ENCODE peak calls at places on chromosome X, in six cellular contexts. O is A172; L is lung microvascular endothelial cell; R is AG08395; U is stromal cell of bone marrow; Q is stimulated activated CD4-positive, alpha-beta T cell treated with anti-CD3 and anti-CD28 coated beads, Interleukin-4, amount 100 ng/mL, for 1 hour. A is an unnamed sample.

GRCh38 chrX:101417981-101418841 is 10.2 kb downstream of the HNRNPH2 start:
- DNase-seq in O (no peak), L (peak), R (peak), U (no peak), Q (peak), A (peak)

GRCh38 chrX:101429934-101430333 is 21.9 kb downstream of the HNRNPH2 start:
- DNase-seq in O (peak), L (no peak), R (peak), U (no peak), Q (no peak), A (no peak)

GRCh38 chrX:153764786-153765137 is 713 bp downstream of the PLXNB3 start:
- DNase-seq in O (no peak), L (no peak), R (no peak), U (no peak), Q (no peak), A (no peak)

GRCh38 chrX:148380107-148380506 is 120.3 kb upstream of the AFF2 start:
- DNase-seq in O (peak), L (peak), R (no peak), U (no peak), Q (no peak), A (no peak)

GRCh38 chrX:47483310-47484268 is 567 bp upstream of the ZNF41 start:
- DNase-seq in O (peak), L (peak), R (peak), U (peak), Q (no peak), A (no peak)

GRCh38 chrX:97252111-97252510 is 368.4 kb downstream of the RPA4 start:
- DNase-seq in O (no peak), L (no peak), R (no peak), U (no peak), Q (no peak), A (no peak)

GRCh38 chrX:16826207-16826606 is 39.9 kb downstream of the TXLNG start:
- DNase-seq in O (peak), L (peak), R (peak), U (peak), Q (no peak), A (no peak)

GRCh38 chrX:74705269-74705668 is 90.8 kb upstream of the RLIM start:
- DNase-seq in O (no peak), L (no peak), R (no peak), U (no peak), Q (no peak), A (no peak)

GRCh38 chrX:138255373-138255772 is 456.1 kb downstream of the FGF13 start:
- DNase-seq in O (no peak), L (no peak), R (no peak), U (no peak), Q (no peak), A (no peak)

GRCh38 chrX:74242050-74242449 is 61.9 kb upstream of the ZCCHC13 start:
- DNase-seq in O (peak), L (peak), R (peak), U (no peak), Q (no peak), A (no peak)

GRCh38 chrX:155768036-155768769 is 112.9 kb upstream of the VAMP7 start:
- DNase-seq in O (peak), L (no peak), R (peak), U (no peak), Q (no peak), A (no peak)

GRCh38 chrX:42098897-42099296 is 175.5 kb upstream of the CASK start:
- DNase-seq in O (no peak), L (no peak), R (no peak), U (no peak), Q (no peak), A (no peak)

GRCh38 chrX:109886122-109886761 is 116.7 kb upstream of the TMEM164 start:
- DNase-seq in O (peak), L (peak), R (peak), U (no peak), Q (peak), A (peak)

GRCh38 chrX:63350551-63350950 is 581 bp downstream of the SPIN4 start:
- DNase-seq in O (peak), L (peak), R (no peak), U (no peak), Q (peak), A (peak)

GRCh38 chrX:1767026-1767425 is 152.2 kb downstream of the ASMT start:
- DNase-seq in O (no peak), L (no peak), R (no peak), U (no peak), Q (no peak), A (no peak)

GRCh38 chrX:123803331-123803983 is 56.4 kb upstream of the XIAP start:
- DNase-seq in O (peak), L (peak), R (peak), U (peak), Q (no peak), A (peak)

GRCh38 chrX:47241201-47242011 is 8.6 kb downstream of the USP11 start:
- DNase-seq in O (no peak), L (no peak), R (no peak), U (no peak), Q (no peak), A (no peak)

GRCh38 chrX:40748977-40749376 is 13.6 kb upstream of the MED14 start:
- DNase-seq in O (no peak), L (no peak), R (no peak), U (no peak), Q (no peak), A (no peak)

GRCh38 chrX:1181131-1181530 is 31.3 kb downstream of the CRLF2 start:
- DNase-seq in O (no peak), L (no peak), R (no peak), U (no peak), Q (no peak), A (no peak)

A was measured in activated T-cell treated with anti-CD3 and anti-CD28 coated beads for 1 hour.